ENCODE peak calls at places on chromosomes 3 and 15, in seven cellular contexts. I, N, B, V, Q, D and L are unnamed samples.

GRCh38 chr3:186281172-186281571 is 80.9 kb downstream of the DGKG start:
- DNase-seq in B (no peak), I (no peak), V (no peak), Q (no peak), N (no peak), D (no peak), L (no peak)

GRCh38 chr3:78569820-78570219 is 1198.0 kb downstream of the ROBO1 start:
- DNase-seq in B (peak; percentile 2), D (no peak), V (no peak), N (no peak), I (no peak), Q (no peak), L (no peak)

GRCh38 chr3:66582721-66583141 is 81.9 kb upstream of the LRIG1 start:
- DNase-seq in N (no peak), V (no peak), I (no peak), Q (peak; percentile 14), D (peak; percentile 73), B (no peak), L (no peak)

GRCh38 chr3:8460815-8461482 is 40.7 kb upstream of the LMCD1 start:
- DNase-seq in B (no peak), V (no peak), I (peak; percentile 89), Q (no peak), N (no peak), D (no peak), L (no peak)

GRCh38 chr3:185992801-185993467 is 55.1 kb upstream of the TRA2B start:
- DNase-seq in Q (no peak), V (no peak), D (no peak), I (peak; percentile 15), N (no peak), B (no peak), L (no peak)

GRCh38 chr15:68699124-68699880 is 120.5 kb downstream of the CORO2B start:
- DNase-seq in Q (no peak), N (no peak), I (no peak), D (no peak), V (no peak), B (no peak), L (no peak)

GRCh38 chr3:22269827-22270226 is 518.8 kb upstream of the ZNF385D start:
- DNase-seq in Q (no peak), I (no peak), V (no peak), B (peak; percentile 0), N (no peak), D (no peak), L (no peak)

GRCh38 chr3:134373278-134373941 is 837 bp downstream of the AMOTL2 start:
- DNase-seq in Q (no peak), D (no peak), V (peak; percentile 87), I (peak; percentile 62), N (peak; percentile 62), B (peak; percentile 68), L (peak; percentile 75)

GRCh38 chr15:63019539-63020109 is 22.9 kb upstream of the TPM1 start:
- DNase-seq in D (no peak), V (no peak), B (no peak), Q (no peak), I (no peak), N (peak; percentile 32), L (peak; percentile 78)

GRCh38 chr3:126152931-126153694 is 27.3 kb downstream of the ALDH1L1 start:
- DNase-seq in N (no peak), B (peak; percentile 72), I (no peak), Q (no peak), D (no peak), V (no peak), L (no peak)

GRCh38 chr3:144063306-144063705 is 91.7 kb downstream of the DIPK2A start:
- DNase-seq in B (no peak), I (no peak), V (no peak), N (no peak), Q (no peak), D (no peak), L (no peak)

GRCh38 chr3:10015476-10015904 is 10.7 kb upstream of the FANCD2 start:
- DNase-seq in N (peak; percentile 12), V (peak; percentile 83), B (no peak), Q (no peak), D (no peak), I (no peak), L (peak; percentile 27)

GRCh38 chr15:57910672-57911071 is 154.8 kb downstream of the ALDH1A2 start:
- DNase-seq in D (no peak), V (no peak), N (no peak), Q (no peak), B (no peak), I (no peak), L (no peak)